ENCODE peak calls at places on chromosomes 11 and 22, in seven cellular contexts. One of them, this sample, is unnamed.

GRCh38 chr11:128251140-128251539 is 336.2 kb downstream of the ETS1 start:
- DNase-seq in heart right ventricle: no peak
- DNase-seq in upper lobe of left lung: no peak
- DNase-seq in AG10803: peak; percentile 67
- DNase-seq in suprapubic skin: no peak
- DNase-seq in lower lobe of right lung: no peak
- DNase-seq in GM12865: no peak
- DNase-seq in this sample: no peak

GRCh38 chr11:288328-289144 is at the start of gene PGGHG:
- DNase-seq in heart right ventricle: peak; percentile 82
- DNase-seq in upper lobe of left lung: peak; percentile 96
- DNase-seq in AG10803: peak; percentile 39
- DNase-seq in suprapubic skin: peak; percentile 84
- DNase-seq in lower lobe of right lung: peak; percentile 90
- DNase-seq in GM12865: peak; percentile 75
- DNase-seq in this sample: peak; percentile 63

GRCh38 chr22:46330426-46330825 is 5.1 kb upstream of the TRMU start:
- DNase-seq in heart right ventricle: no peak
- DNase-seq in upper lobe of left lung: no peak
- DNase-seq in AG10803: no peak
- DNase-seq in suprapubic skin: no peak
- DNase-seq in lower lobe of right lung: peak; percentile 11
- DNase-seq in GM12865: no peak
- DNase-seq in this sample: no peak

GRCh38 chr22:35322126-35322525 is 22.4 kb downstream of the TOM1 start:
- DNase-seq in heart right ventricle: peak; percentile 57
- DNase-seq in upper lobe of left lung: peak; percentile 29
- DNase-seq in AG10803: no peak
- DNase-seq in suprapubic skin: no peak
- DNase-seq in lower lobe of right lung: no peak
- DNase-seq in GM12865: no peak
- DNase-seq in this sample: no peak

GRCh38 chr11:48019230-48019584 is 38.8 kb downstream of the PTPRJ start:
- DNase-seq in heart right ventricle: no peak
- DNase-seq in upper lobe of left lung: no peak
- DNase-seq in AG10803: no peak
- DNase-seq in suprapubic skin: no peak
- DNase-seq in lower lobe of right lung: no peak
- DNase-seq in GM12865: no peak
- DNase-seq in this sample: no peak

GRCh38 chr22:31556627-31557203 is 60.4 kb downstream of the SFI1 start:
- DNase-seq in heart right ventricle: no peak
- DNase-seq in upper lobe of left lung: no peak
- DNase-seq in AG10803: peak; percentile 44
- DNase-seq in suprapubic skin: no peak
- DNase-seq in lower lobe of right lung: no peak
- DNase-seq in GM12865: peak; percentile 38
- DNase-seq in this sample: peak; percentile 49

GRCh38 chr11:94706211-94706610 is 61.9 kb upstream of the AMOTL1 start:
- DNase-seq in heart right ventricle: peak; percentile 50
- DNase-seq in upper lobe of left lung: no peak
- DNase-seq in AG10803: peak; percentile 46
- DNase-seq in suprapubic skin: no peak
- DNase-seq in lower lobe of right lung: no peak
- DNase-seq in GM12865: no peak
- DNase-seq in this sample: no peak

GRCh38 chr11:95108671-95109551 is 19.3 kb downstream of the ENDOD1 start:
- DNase-seq in heart right ventricle: peak; percentile 37
- DNase-seq in upper lobe of left lung: no peak
- DNase-seq in AG10803: no peak
- DNase-seq in suprapubic skin: no peak
- DNase-seq in lower lobe of right lung: no peak
- DNase-seq in GM12865: no peak
- DNase-seq in this sample: no peak

GRCh38 chr11:6438979-6439571 is 1.7 kb downstream of the HPX start:
- DNase-seq in heart right ventricle: peak; percentile 28
- DNase-seq in upper lobe of left lung: no peak
- DNase-seq in AG10803: peak; percentile 60
- DNase-seq in suprapubic skin: no peak
- DNase-seq in lower lobe of right lung: no peak
- DNase-seq in GM12865: peak; percentile 52
- DNase-seq in this sample: peak; percentile 46

GRCh38 chr11:35662061-35662648 is 420 bp upstream of the TRIM44 start:
- DNase-seq in heart right ventricle: no peak
- DNase-seq in upper lobe of left lung: no peak
- DNase-seq in AG10803: no peak
- DNase-seq in suprapubic skin: no peak
- DNase-seq in lower lobe of right lung: no peak
- DNase-seq in GM12865: no peak
- DNase-seq in this sample: no peak

GRCh38 chr11:8720868-8721739 is 38.5 kb downstream of the RPL27A start:
- DNase-seq in heart right ventricle: no peak
- DNase-seq in upper lobe of left lung: no peak
- DNase-seq in AG10803: no peak
- DNase-seq in suprapubic skin: no peak
- DNase-seq in lower lobe of right lung: no peak
- DNase-seq in GM12865: no peak
- DNase-seq in this sample: no peak

GRCh38 chr11:113308601-113309000 is 5.8 kb upstream of the TTC12 start:
- DNase-seq in heart right ventricle: no peak
- DNase-seq in upper lobe of left lung: no peak
- DNase-seq in AG10803: no peak
- DNase-seq in suprapubic skin: no peak
- DNase-seq in lower lobe of right lung: no peak
- DNase-seq in GM12865: no peak
- DNase-seq in this sample: no peak

GRCh38 chr11:73225001-73225686 is 7.1 kb downstream of the P2RY2 start:
- DNase-seq in heart right ventricle: no peak
- DNase-seq in upper lobe of left lung: no peak
- DNase-seq in AG10803: no peak
- DNase-seq in suprapubic skin: peak; percentile 28
- DNase-seq in lower lobe of right lung: peak; percentile 54
- DNase-seq in GM12865: no peak
- DNase-seq in this sample: no peak

GRCh38 chr11:109864834-109865557 is 228.2 kb upstream of the ZC3H12C start:
- DNase-seq in heart right ventricle: no peak
- DNase-seq in upper lobe of left lung: no peak
- DNase-seq in AG10803: peak; percentile 54
- DNase-seq in suprapubic skin: no peak
- DNase-seq in lower lobe of right lung: no peak
- DNase-seq in GM12865: peak; percentile 40
- DNase-seq in this sample: no peak

GRCh38 chr22:40403651-40404050 is 33.3 kb downstream of the SGSM3 start:
- DNase-seq in heart right ventricle: no peak
- DNase-seq in upper lobe of left lung: no peak
- DNase-seq in AG10803: no peak
- DNase-seq in suprapubic skin: no peak
- DNase-seq in lower lobe of right lung: peak; percentile 16
- DNase-seq in GM12865: no peak
- DNase-seq in this sample: no peak

GRCh38 chr11:1081601-1082311 is 7.1 kb downstream of the MUC2 start:
- DNase-seq in heart right ventricle: no peak
- DNase-seq in upper lobe of left lung: peak; percentile 80
- DNase-seq in AG10803: no peak
- DNase-seq in suprapubic skin: peak; percentile 55
- DNase-seq in lower lobe of right lung: peak; percentile 46
- DNase-seq in GM12865: no peak
- DNase-seq in this sample: peak; percentile 2

GRCh38 chr11:26247340-26247739 is 84.6 kb upstream of the ANO3 start:
- DNase-seq in heart right ventricle: no peak
- DNase-seq in upper lobe of left lung: no peak
- DNase-seq in AG10803: peak; percentile 81
- DNase-seq in suprapubic skin: no peak
- DNase-seq in lower lobe of right lung: no peak
- DNase-seq in GM12865: no peak
- DNase-seq in this sample: no peak

GRCh38 chr11:114111369-114112042 is 52.0 kb downstream of the ZBTB16 start:
- DNase-seq in heart right ventricle: no peak
- DNase-seq in upper lobe of left lung: no peak
- DNase-seq in AG10803: no peak
- DNase-seq in suprapubic skin: no peak
- DNase-seq in lower lobe of right lung: no peak
- DNase-seq in GM12865: no peak
- DNase-seq in this sample: no peak

GRCh38 chr11:100612766-100613165 is 74.3 kb upstream of the ARHGAP42 start:
- DNase-seq in heart right ventricle: no peak
- DNase-seq in upper lobe of left lung: no peak
- DNase-seq in AG10803: no peak
- DNase-seq in suprapubic skin: no peak
- DNase-seq in lower lobe of right lung: no peak
- DNase-seq in GM12865: no peak
- DNase-seq in this sample: no peak

GRCh38 chr11:83257638-83258229 is 28.4 kb downstream of the CCDC90B start:
- DNase-seq in heart right ventricle: no peak
- DNase-seq in upper lobe of left lung: no peak
- DNase-seq in AG10803: peak; percentile 76
- DNase-seq in suprapubic skin: no peak
- DNase-seq in lower lobe of right lung: no peak
- DNase-seq in GM12865: no peak
- DNase-seq in this sample: peak; percentile 58

GRCh38 chr11:3156282-3156660 is 8.8 kb downstream of the OSBPL5 start:
- DNase-seq in heart right ventricle: no peak
- DNase-seq in upper lobe of left lung: no peak
- DNase-seq in AG10803: peak; percentile 54
- DNase-seq in suprapubic skin: no peak
- DNase-seq in lower lobe of right lung: no peak
- DNase-seq in GM12865: no peak
- DNase-seq in this sample: no peak
- H3K4me3 ChIP-seq in heart right ventricle: peak overlapping the region; percentile 22
- H3K4me3 ChIP-seq in upper lobe of left lung: no peak overlapping the region
- H3K4me3 ChIP-seq in AG10803: peak overlapping the region; percentile 45
- H3K4me3 ChIP-seq in suprapubic skin: peak overlapping the region; percentile 13
- H3K4me3 ChIP-seq in lower lobe of right lung: no peak overlapping the region
- H3K4me3 ChIP-seq in GM12865: no peak overlapping the region
- H3K4me3 ChIP-seq in this sample: no peak overlapping the region

DNA sequence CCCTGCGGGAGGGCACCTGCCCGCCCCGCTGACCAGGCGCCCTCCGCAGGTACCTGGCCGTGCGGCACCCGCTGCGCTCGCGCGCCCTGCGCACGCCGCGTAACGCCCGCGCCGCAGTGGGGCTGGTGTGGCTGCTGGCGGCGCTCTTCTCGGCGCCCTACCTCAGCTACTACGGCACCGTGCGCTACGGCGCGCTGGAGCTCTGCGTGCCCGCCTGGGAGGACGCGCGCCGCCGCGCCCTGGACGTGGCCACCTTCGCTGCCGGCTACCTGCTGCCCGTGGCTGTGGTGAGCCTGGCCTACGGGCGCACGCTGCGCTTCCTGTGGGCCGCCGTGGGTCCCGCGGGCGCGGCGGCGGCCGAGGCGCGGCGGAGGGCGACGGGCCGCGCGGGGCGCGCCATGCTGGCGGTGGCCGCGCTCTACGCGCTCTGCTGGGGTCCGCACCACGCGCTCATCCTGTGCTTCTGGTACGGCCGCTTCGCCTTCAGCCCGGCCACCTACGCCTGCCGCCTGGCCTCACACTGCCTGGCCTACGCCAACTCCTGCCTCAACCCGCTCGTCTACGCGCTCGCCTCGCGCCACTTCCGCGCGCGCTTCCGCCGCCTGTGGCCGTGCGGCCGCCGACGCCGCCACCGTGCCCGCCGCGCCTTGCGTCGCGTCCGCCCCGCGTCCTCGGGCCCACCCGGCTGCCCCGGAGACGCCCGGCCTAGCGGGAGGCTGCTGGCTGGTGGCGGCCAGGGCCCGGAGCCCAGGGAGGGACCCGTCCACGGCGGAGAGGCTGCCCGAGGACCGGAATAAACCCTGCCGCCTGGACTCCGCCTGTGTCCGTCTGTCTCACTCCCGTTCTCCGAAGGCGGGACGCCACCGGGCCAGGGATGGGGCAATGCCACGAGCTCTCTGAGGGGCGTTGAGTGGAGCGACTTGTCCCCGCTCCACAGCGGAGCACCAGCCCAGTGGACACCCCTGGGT is 1.8 kb downstream of the GALR3 start:
- DNase-seq in heart right ventricle: no peak
- DNase-seq in upper lobe of left lung: peak; percentile 84
- DNase-seq in AG10803: no peak
- DNase-seq in suprapubic skin: no peak
- DNase-seq in lower lobe of right lung: no peak
- DNase-seq in GM12865: peak; percentile 60
- DNase-seq in this sample: no peak
- H3K4me3 ChIP-seq in heart right ventricle: peak overlapping the region; percentile 24
- H3K4me3 ChIP-seq in upper lobe of left lung: peak overlapping the region; percentile 45
- H3K4me3 ChIP-seq in AG10803: peak overlapping the region; percentile 34
- H3K4me3 ChIP-seq in suprapubic skin: peak overlapping the region; percentile 44
- H3K4me3 ChIP-seq in lower lobe of right lung: peak overlapping the region; percentile 23
- H3K4me3 ChIP-seq in GM12865: peak overlapping the region; percentile 43
- H3K4me3 ChIP-seq in this sample: no peak overlapping the region

DNA sequence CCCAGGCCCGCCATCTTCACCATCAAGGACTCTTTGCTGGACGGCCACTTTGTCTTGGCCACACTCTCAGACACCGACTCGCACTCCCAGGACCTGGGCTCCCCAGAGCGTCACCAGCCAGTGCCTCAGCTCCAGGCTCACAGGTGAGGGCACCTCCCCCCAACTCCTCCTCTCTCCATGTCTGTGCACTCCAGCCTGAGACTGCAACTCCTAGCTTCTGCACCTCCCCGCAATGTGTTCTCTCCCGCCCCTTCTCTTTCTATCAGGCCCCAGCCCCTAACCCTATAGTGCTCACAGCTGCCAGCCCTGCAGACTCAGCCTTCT is 4.4 kb downstream of the RAD9A start:
- DNase-seq in heart right ventricle: no peak
- DNase-seq in upper lobe of left lung: peak; percentile 37
- DNase-seq in AG10803: no peak
- DNase-seq in suprapubic skin: no peak
- DNase-seq in lower lobe of right lung: no peak
- DNase-seq in GM12865: no peak
- DNase-seq in this sample: no peak
- H3K4me3 ChIP-seq in heart right ventricle: no peak overlapping the region
- H3K4me3 ChIP-seq in upper lobe of left lung: no peak overlapping the region
- H3K4me3 ChIP-seq in AG10803: no peak overlapping the region
- H3K4me3 ChIP-seq in suprapubic skin: no peak overlapping the region
- H3K4me3 ChIP-seq in lower lobe of right lung: no peak overlapping the region
- H3K4me3 ChIP-seq in GM12865: no peak overlapping the region
- H3K4me3 ChIP-seq in this sample: no peak overlapping the region

DNA sequence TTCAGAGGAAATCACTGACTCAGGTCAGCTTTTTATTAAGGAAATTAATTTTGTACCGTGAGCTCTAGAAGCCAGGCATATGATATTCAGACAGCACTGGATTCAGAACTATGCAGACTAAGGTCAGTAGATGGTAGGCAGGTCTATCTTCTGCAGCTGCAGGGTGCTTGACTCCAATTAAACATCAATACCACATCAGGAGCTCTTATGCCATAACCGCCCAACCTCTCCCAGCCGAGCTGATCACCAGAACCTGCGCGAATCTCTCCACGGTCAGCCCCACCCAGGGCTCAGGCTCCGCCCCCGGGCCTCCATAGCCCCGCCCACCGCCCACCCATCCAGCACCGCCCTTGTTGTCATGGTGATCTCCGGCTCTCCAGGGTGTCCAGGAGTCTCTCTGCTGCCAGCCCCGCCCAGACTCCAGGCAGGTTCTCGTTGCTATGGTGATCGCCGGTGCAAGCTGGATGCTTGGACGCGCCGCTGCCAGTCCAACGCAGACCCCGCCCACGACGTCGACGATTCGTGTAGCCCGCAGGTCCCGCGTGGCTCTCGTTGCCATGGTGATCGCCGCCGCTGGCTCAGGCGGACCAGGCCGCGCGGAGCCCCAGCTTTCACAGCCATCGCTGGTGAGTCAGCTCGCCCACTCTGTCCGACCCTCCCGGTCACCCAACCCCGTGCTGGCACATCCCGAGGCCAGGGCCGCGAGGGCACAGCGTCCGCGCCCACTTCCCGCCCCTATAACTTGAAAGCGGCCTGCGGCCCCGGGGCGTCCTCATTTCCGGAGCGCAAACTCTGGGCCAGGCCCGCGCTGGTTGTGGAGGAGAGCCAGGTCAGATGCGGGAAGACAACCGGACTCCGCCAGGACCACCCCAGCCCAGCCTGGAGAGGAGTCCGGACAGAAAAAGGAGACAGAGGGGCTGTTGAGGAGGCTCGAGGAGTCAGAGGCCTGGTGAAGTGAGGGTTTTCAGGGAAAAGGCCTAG is at the start of gene RAB36:
- DNase-seq in heart right ventricle: peak; percentile 95
- DNase-seq in upper lobe of left lung: peak; percentile 97
- DNase-seq in AG10803: peak; percentile 97
- DNase-seq in suprapubic skin: peak; percentile 98
- DNase-seq in lower lobe of right lung: peak; percentile 99
- DNase-seq in GM12865: peak; percentile 95
- DNase-seq in this sample: peak; percentile 32
- H3K4me3 ChIP-seq in heart right ventricle: peak within 1 kb of the TSS; percentile 51
- H3K4me3 ChIP-seq in upper lobe of left lung: peak within 1 kb of the TSS; percentile 55
- H3K4me3 ChIP-seq in AG10803: peak within 1 kb of the TSS; percentile 72
- H3K4me3 ChIP-seq in suprapubic skin: peak within 1 kb of the TSS; percentile 43
- H3K4me3 ChIP-seq in lower lobe of right lung: peak within 1 kb of the TSS; percentile 61
- H3K4me3 ChIP-seq in GM12865: no peak within 1 kb of the TSS
- H3K4me3 ChIP-seq in this sample: no peak within 1 kb of the TSS